ENCODE peak calls at places on chromosomes 16 and 17, in five cellular contexts. I is stimulated activated CD8-positive, alpha-beta memory T cell treated with anti-CD3 and anti-CD28 coated beads, Interleukin-15, amount 100 ng/mL, for 1 hour; N is activated CD4-positive, alpha-beta T cell treated with anti-CD3 and anti-CD28 coated beads for 24 hours; Y is progenitor cell of endocrine pancreas; U is EL. T is an unnamed sample.

GRCh38 chr17:77527394-77527793 is 386.6 kb downstream of the SEC14L1 start:
- DNase-seq in I (no peak), N (no peak), Y (no peak), U (no peak), T (no peak)

GRCh38 chr16:84559311-84559932 is 55.0 kb upstream of the MEAK7 start:
- DNase-seq in I (no peak), N (no peak), Y (no peak), U (no peak), T (no peak)

GRCh38 chr17:80000136-80000535 is 35.5 kb downstream of the TBC1D16 start:
- DNase-seq in I (no peak), N (no peak), Y (no peak), U (no peak), T (no peak)

GRCh38 chr16:66026211-66026610 is 340.3 kb upstream of the CDH5 start:
- DNase-seq in I (no peak), N (no peak), Y (no peak), U (peak), T (no peak)

GRCh38 chr16:681746-682427 is 1.7 kb downstream of the STUB1 start:
- DNase-seq in I (no peak), N (no peak), Y (no peak), U (peak), T (no peak)

GRCh38 chr17:44916781-44917241 is 1.5 kb upstream of the GFAP start:
- DNase-seq in I (no peak), N (no peak), Y (no peak), U (peak), T (no peak)

GRCh38 chr16:46901709-46902108 is 17.5 kb downstream of the GPT2 start:
- DNase-seq in I (no peak), N (no peak), Y (no peak), U (no peak), T (no peak)

GRCh38 chr16:80369559-80369958 is 171.2 kb upstream of the DYNLRB2 start:
- DNase-seq in I (no peak), N (no peak), Y (peak), U (peak), T (no peak)

GRCh38 chr16:31452631-31453106 is 6.6 kb upstream of the ARMC5 start:
- DNase-seq in I (no peak), N (no peak), Y (no peak), U (peak), T (no peak)

GRCh38 chr17:56319531-56319930 is 166.3 kb downstream of the ANKFN1 start:
- DNase-seq in I (no peak), N (no peak), Y (no peak), U (peak), T (no peak)